ENCODE peak calls at places on chromosomes 11 and 22, in six cellular contexts. Y, V, C, R, U and O are unnamed samples.

GRCh38 chr11:35064114-35064800 is 74.7 kb upstream of the CD44 start:
- DNase-seq in Y (no peak), V (peak), C (no peak), R (no peak), U (peak), O (no peak)

GRCh38 chr11:44917741-44918140 is 32.9 kb downstream of the TP53I11 start:
- DNase-seq in Y (no peak), V (no peak), C (no peak), R (no peak), U (no peak), O (no peak)

GRCh38 chr22:39240841-39241631 is 3.7 kb downstream of the PDGFB start:
- DNase-seq in Y (peak), V (no peak), C (peak), R (peak), U (peak), O (no peak)

GRCh38 chr11:32422545-32422944 is 12.8 kb downstream of the WT1 start:
- DNase-seq in Y (no peak), V (no peak), C (no peak), R (no peak), U (no peak), O (no peak)

GRCh38 chr11:72848846-72849466 is 34.7 kb downstream of the ATG16L2 start:
- DNase-seq in Y (peak), V (peak), C (peak), R (peak), U (peak), O (no peak)

GRCh38 chr11:72079776-72080325 is 491 bp downstream of the NUMA1 start:
- DNase-seq in Y (no peak), V (no peak), C (no peak), R (no peak), U (peak), O (no peak)

GRCh38 chr11:79430280-79430679 is 10.6 kb downstream of the TENM4 start:
- DNase-seq in Y (no peak), V (no peak), C (no peak), R (no peak), U (no peak), O (no peak)

GRCh38 chr11:117219001-117219400 is 12.9 kb downstream of the PCSK7 start:
- DNase-seq in Y (no peak), V (no peak), C (no peak), R (no peak), U (no peak), O (no peak)

GRCh38 chr11:123545726-123546125 is 108.7 kb downstream of the SCN3B start:
- DNase-seq in Y (peak), V (peak), C (no peak), R (no peak), U (no peak), O (no peak)

GRCh38 chr11:67303989-67304411 is 670 bp downstream of the SSH3 start:
- DNase-seq in Y (no peak), V (peak), C (peak), R (no peak), U (peak), O (no peak)

GRCh38 chr11:30798547-30799236 is 212.5 kb upstream of the MPPED2 start:
- DNase-seq in Y (no peak), V (no peak), C (no peak), R (no peak), U (no peak), O (no peak)

GRCh38 chr22:20802922-20803553 is 29.1 kb downstream of the SERPIND1 start:
- DNase-seq in Y (no peak), V (no peak), C (no peak), R (no peak), U (no peak), O (no peak)

GRCh38 chr22:20804650-20805049 is 30.7 kb downstream of the SERPIND1 start:
- DNase-seq in Y (no peak), V (no peak), C (no peak), R (no peak), U (no peak), O (no peak)

GRCh38 chr22:20805972-20806471 is 32.1 kb downstream of the SERPIND1 start:
- DNase-seq in Y (no peak), V (peak), C (peak), R (no peak), U (peak), O (no peak)

GRCh38 chr22:20802452-20802851 is 28.5 kb downstream of the SERPIND1 start:
- DNase-seq in Y (no peak), V (no peak), C (no peak), R (no peak), U (no peak), O (no peak)

GRCh38 chr22:20803696-20804324 is 29.9 kb downstream of the SERPIND1 start:
- DNase-seq in Y (peak), V (peak), C (peak), R (peak), U (peak), O (no peak)
- TF ChIP-seq CTCF in Y (peak), V (peak), C (peak), R (peak), U (peak), O (no peak)

GRCh38 chr11:128624269-128625170 is 37.2 kb upstream of the ETS1 start:
- DNase-seq in Y (no peak), V (no peak), C (no peak), R (no peak), U (no peak), O (no peak)

GRCh38 chr11:128619540-128620305 is 32.4 kb upstream of the ETS1 start:
- DNase-seq in Y (no peak), V (no peak), C (no peak), R (no peak), U (no peak), O (no peak)

GRCh38 chr11:128620306-128621175 is 33.2 kb upstream of the ETS1 start:
- DNase-seq in Y (no peak), V (no peak), C (no peak), R (no peak), U (peak), O (no peak)

GRCh38 chr11:128622137-128622523 is 34.8 kb upstream of the ETS1 start:
- DNase-seq in Y (no peak), V (no peak), C (no peak), R (no peak), U (no peak), O (no peak)

DNA sequence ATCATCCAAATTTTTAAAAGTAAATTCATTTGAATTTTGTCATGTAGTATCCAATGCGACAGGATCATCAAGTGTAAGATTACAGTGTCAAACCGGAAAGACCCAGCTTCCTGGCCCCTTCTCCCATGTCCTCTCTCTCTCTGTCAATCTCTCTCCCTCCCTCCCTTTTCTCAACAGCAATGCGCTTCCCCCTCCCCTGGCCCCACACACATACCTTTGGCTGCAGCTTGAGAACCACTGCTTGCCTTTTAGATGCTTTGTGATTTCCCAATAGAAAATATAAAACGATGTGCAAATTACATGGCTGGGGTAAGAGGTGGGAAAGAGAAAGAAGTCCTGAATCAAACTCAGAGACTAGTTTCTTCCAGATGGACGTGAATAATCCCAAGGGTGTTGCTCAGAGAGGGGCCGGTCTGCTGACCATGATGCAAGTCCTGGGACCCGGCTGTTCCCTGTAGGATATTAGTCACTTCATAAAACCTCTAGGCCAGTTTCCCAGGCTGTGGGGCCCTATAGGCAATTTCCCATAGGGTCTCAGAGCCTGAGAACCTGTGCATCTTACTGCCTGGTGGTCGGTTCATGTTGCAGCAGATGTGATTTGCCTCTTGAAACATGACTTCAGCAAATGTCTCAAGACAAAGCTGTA is 34.3 kb upstream of the ETS1 start:
- DNase-seq in Y (no peak), V (peak), C (peak), R (no peak), U (peak), O (no peak)
- TF ChIP-seq CTCF in Y (no peak), V (no peak), C (no peak), R (no peak), U (no peak), O (no peak)

GRCh38 chr22:35155403-35156025 is 89.6 kb downstream of the ISX start:
- DNase-seq in Y (peak), V (no peak), C (no peak), R (no peak), U (no peak), O (no peak)
- TF ChIP-seq CTCF in Y (no peak), V (no peak), C (no peak), R (no peak), U (no peak), O (no peak)

DNA sequence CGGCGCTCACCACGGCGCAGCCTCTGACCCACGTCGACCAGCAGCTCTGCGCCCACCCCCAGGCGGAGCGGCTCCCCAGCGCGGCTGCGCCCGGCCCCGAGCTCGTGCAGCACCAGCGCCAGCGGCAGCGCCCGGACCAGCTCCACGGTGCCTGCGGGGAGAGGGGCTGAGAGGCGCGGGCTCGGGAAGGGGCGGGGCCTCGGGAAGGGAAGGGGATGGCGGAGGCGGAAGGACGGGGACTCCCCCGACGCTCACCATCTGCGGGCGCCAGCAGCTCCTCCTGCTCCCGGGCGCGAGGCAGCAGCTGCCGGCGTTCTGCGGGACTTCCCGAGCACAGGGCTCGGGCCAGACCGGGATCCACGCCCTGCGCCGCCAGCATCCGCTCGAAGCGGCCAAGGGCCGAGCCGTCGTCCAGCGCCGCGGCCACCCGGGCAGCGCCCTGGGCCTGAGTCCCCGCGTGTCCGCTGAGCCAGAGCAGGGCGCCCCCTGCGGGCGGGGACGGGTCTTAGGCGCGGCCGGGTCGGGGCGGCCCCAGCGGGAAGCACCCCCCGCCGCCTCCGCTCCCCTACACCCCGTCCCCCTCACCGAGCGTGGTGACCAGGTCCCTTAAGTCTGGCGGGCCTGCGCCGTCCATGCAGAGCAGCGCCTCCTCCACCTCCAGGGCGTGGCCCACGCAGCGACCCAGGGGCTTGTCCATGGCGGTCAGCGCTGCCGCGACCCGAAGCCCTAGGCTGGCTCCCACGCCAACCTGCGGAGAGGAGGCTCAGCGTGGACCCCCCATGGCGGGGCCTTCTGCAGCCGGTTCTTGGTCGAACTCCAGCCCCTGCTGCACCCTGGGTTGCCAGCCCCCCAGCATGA is 822 bp upstream of the SCO2 start:
- DNase-seq in Y (peak), V (peak), C (peak), R (peak), U (peak), O (no peak)
- TF ChIP-seq CTCF in Y (peak), V (peak), C (peak), R (peak), U (peak), O (peak)

DNA sequence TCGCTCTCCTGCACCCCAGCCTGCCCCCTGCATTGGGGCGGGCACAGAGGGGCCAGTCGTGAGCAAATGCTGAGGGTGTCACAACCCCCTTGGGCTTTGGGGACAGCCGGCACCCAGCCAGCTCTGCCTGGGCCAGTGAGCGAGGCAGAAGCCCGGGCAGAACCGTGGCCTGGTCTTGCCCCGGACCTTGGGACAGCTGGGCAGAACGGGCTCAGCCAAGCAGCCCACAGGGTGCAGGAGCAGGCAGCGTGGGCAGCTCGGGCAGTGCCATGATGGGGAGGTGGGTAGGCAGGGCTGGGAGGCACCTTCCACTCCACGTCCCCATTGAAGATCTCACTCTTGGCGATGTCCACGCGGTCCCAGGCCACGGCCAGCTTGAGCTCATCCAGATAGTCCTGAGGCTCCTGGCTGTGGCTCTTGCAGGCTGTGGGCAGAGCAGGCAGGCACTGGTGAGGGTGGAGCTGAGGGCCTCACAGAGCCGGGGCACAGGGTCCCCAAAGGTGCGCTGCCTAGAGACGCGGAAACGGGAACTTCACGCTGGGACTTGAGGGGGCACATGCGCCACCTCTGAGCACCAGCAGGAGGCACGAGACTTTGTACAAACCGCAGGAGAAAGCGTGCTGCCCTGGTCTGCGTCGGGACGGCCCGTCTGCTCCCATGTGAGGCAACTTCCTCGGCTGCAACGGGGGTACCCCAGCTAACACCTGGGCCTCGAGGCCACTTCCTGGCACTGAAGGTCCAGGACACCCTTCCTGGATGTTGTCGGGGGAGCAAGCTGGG is 15.2 kb downstream of the TSSC4 start:
- DNase-seq in Y (no peak), V (no peak), C (no peak), R (no peak), U (no peak), O (no peak)
- TF ChIP-seq CTCF in Y (peak), V (no peak), C (peak), R (no peak), U (no peak), O (no peak)

GRCh38 chr11:127651175-127651887 is 650.8 kb upstream of the KIRREL3 start:
- DNase-seq in Y (no peak), V (peak), C (peak), R (peak), U (peak), O (no peak)
- TF ChIP-seq CTCF in Y (no peak), V (no peak), C (no peak), R (no peak), U (no peak), O (no peak)